ENCODE peak calls at places on chromosomes 2 and 18, in seven cellular contexts. T is NCI-H1092, Y is anterior cingulate cortex, E is EH, L is AG09309, J is osteocyte, F is DMS153. B is an unnamed sample.

GRCh38 chr2:141399270-141399669 is 731.5 kb downstream of the LRP1B start:
- DNase-seq in J (no peak), E (no peak), L (no peak), T (no peak), Y (no peak), F (no peak), B (no peak)

GRCh38 chr2:131154071-131154531 is 49.0 kb downstream of the PLEKHB2 start:
- DNase-seq in J (no peak), L (no peak), E (peak; percentile 71), T (peak; percentile 8), F (peak; percentile 29), Y (peak; percentile 42), B (peak; percentile 61)

GRCh38 chr2:36473230-36473629 is 117.7 kb downstream of the CRIM1 start:
- DNase-seq in Y (no peak), F (no peak), E (no peak), T (no peak), J (no peak), L (no peak), B (no peak)

GRCh38 chr2:42117923-42118758 is 51.0 kb upstream of the EML4 start:
- DNase-seq in L (no peak), F (peak; percentile 7), E (peak; percentile 92), Y (no peak), J (no peak), T (no peak), B (peak; percentile 95)

GRCh38 chr2:149747456-149747855 is 159.9 kb upstream of the MMADHC start:
- DNase-seq in Y (no peak), F (no peak), E (peak; percentile 64), L (no peak), J (no peak), T (no peak), B (peak; percentile 68)

GRCh38 chr2:104598636-104599035 is 255.3 kb upstream of the POU3F3 start:
- DNase-seq in L (no peak), E (no peak), Y (no peak), F (no peak), J (no peak), T (no peak), B (no peak)

GRCh38 chr2:64214281-64215115 is 70.3 kb upstream of the PELI1 start:
- DNase-seq in T (no peak), L (no peak), Y (no peak), J (no peak), F (peak; percentile 58), E (no peak), B (no peak)

GRCh38 chr2:196268022-196268421 is 96.6 kb upstream of the STK17B start:
- DNase-seq in F (no peak), J (no peak), L (no peak), Y (no peak), T (no peak), E (peak; percentile 67), B (peak; percentile 23)

GRCh38 chr2:218389333-218390150 is 7.5 kb downstream of the SLC11A1 start:
- DNase-seq in Y (no peak), E (no peak), L (no peak), J (no peak), T (no peak), F (no peak), B (no peak)

GRCh38 chr18:68714707-68715496 is at the start of gene TMX3:
- DNase-seq in T (peak; percentile 96), E (peak; percentile 94), J (peak; percentile 96), Y (peak; percentile 82), F (peak; percentile 80), L (peak; percentile 52), B (peak; percentile 94)

GRCh38 chr2:145006957-145007672 is 487.2 kb upstream of the ZEB2 start:
- DNase-seq in E (peak; percentile 100), F (no peak), Y (no peak), T (peak; percentile 11), L (peak; percentile 98), J (peak; percentile 84), B (peak; percentile 99)

GRCh38 chr2:229273384-229274338 is 2.6 kb upstream of the PID1 start:
- DNase-seq in T (peak; percentile 30), Y (peak; percentile 44), E (peak; percentile 86), L (peak; percentile 41), J (no peak), F (peak; percentile 90), B (peak; percentile 84)

GRCh38 chr2:46521215-46521683 is 41.9 kb downstream of the TMEM247 start:
- DNase-seq in Y (no peak), J (no peak), E (peak; percentile 66), L (peak; percentile 89), F (no peak), T (no peak), B (no peak)

GRCh38 chr18:38028941-38029340 is 463.3 kb upstream of the CELF4 start:
- DNase-seq in L (no peak), F (no peak), Y (no peak), E (no peak), T (no peak), J (no peak), B (no peak)

GRCh38 chr18:8730080-8730827 is 24.9 kb downstream of the MTCL1 start:
- DNase-seq in F (no peak), T (no peak), Y (no peak), E (peak; percentile 63), L (no peak), J (no peak), B (peak; percentile 90)

GRCh38 chr2:50126845-50127244 is 905.1 kb downstream of the NRXN1 start:
- DNase-seq in J (no peak), T (peak; percentile 84), Y (no peak), F (peak; percentile 98), L (no peak), E (no peak), B (no peak)

GRCh38 chr2:177753682-177754475 is 318.7 kb downstream of the PDE11A start:
- DNase-seq in E (peak; percentile 85), T (no peak), F (peak; percentile 85), J (no peak), L (peak; percentile 45), Y (peak; percentile 32), B (peak; percentile 48)

GRCh38 chr2:32008811-32009478 is 1.9 kb downstream of the MEMO1 start:
- DNase-seq in F (no peak), Y (no peak), J (peak; percentile 57), E (peak; percentile 50), L (no peak), T (no peak), B (peak; percentile 43)

GRCh38 chr2:13050764-13051163 is 334.0 kb downstream of the TRIB2 start:
- DNase-seq in T (no peak), F (no peak), J (no peak), E (peak; percentile 3), Y (no peak), L (peak; percentile 5), B (no peak)

GRCh38 chr2:98498703-98499445 is 54.2 kb downstream of the INPP4A start:
- DNase-seq in Y (no peak), J (no peak), F (no peak), E (no peak), T (no peak), L (no peak), B (peak; percentile 55)

GRCh38 chr2:182867411-182868048 is 1.1 kb upstream of the FRZB start:
- DNase-seq in J (no peak), T (no peak), L (no peak), F (no peak), E (no peak), Y (no peak), B (no peak)

B was measured in M059J.